ENCODE peak calls at places on chromosomes 1 and 21, in ten cellular contexts. D is left ventricle myocardium inferior, J is left lung, O is heart right ventricle, X is IMR-90, M is endothelial cell of umbilical vein, V is adrenal gland, R is prostate gland, Q is stomach, U is neuronal stem cell. Y is an unnamed sample.

GRCh38 chr1:37666241-37666867 is 26.0 kb upstream of the CDCA8 start:
- DNase-seq in D (no peak), J (no peak), O (no peak), X (no peak), M (no peak), V (no peak), R (no peak), Q (no peak), U (no peak), Y (no peak)

GRCh38 chr1:44050261-44050660 is 19.0 kb upstream of the SLC6A9 start:
- DNase-seq in D (no peak), J (no peak), O (no peak), X (no peak), M (no peak), V (no peak), R (no peak), Q (no peak), U (no peak), Y (no peak)

GRCh38 chr1:78673120-78673519 is 23.5 kb downstream of the IFI44 start:
- DNase-seq in D (no peak), J (peak; percentile 13), O (no peak), X (no peak), M (no peak), V (peak; percentile 35), R (no peak), Q (no peak), U (no peak), Y (no peak)

GRCh38 chr1:94329276-94329675 is 88.9 kb upstream of the ABCD3 start:
- DNase-seq in D (no peak), J (no peak), O (no peak), X (peak; percentile 40), M (no peak), V (no peak), R (no peak), Q (no peak), U (no peak), Y (no peak)

GRCh38 chr1:207327994-207328393 is 6.5 kb downstream of the CD55 start:
- DNase-seq in D (no peak), J (no peak), O (no peak), X (peak; percentile 88), M (peak; percentile 54), V (no peak), R (no peak), Q (no peak), U (no peak), Y (no peak)

GRCh38 chr1:90725341-90725960 is 8.3 kb upstream of the BARHL2 start:
- DNase-seq in D (no peak), J (peak; percentile 76), O (no peak), X (no peak), M (no peak), V (no peak), R (no peak), Q (no peak), U (no peak), Y (no peak)

GRCh38 chr1:119742677-119743076 is 26.0 kb downstream of the HMGCS2 start:
- DNase-seq in D (no peak), J (no peak), O (no peak), X (no peak), M (no peak), V (no peak), R (no peak), Q (no peak), U (no peak), Y (no peak)

GRCh38 chr1:92538048-92538412 is 51.3 kb upstream of the GFI1 start:
- DNase-seq in D (no peak), J (no peak), O (no peak), X (peak; percentile 5), M (peak; percentile 64), V (no peak), R (no peak), Q (no peak), U (no peak), Y (no peak)

GRCh38 chr1:77134359-77134758 is 84.9 kb downstream of the PIGK start:
- DNase-seq in D (no peak), J (no peak), O (no peak), X (peak; percentile 3), M (no peak), V (no peak), R (no peak), Q (no peak), U (no peak), Y (no peak)

GRCh38 chr1:29498126-29499100 is 262.1 kb downstream of the PTPRU start:
- DNase-seq in D (no peak), J (peak; percentile 73), O (no peak), X (peak; percentile 11), M (no peak), V (no peak), R (no peak), Q (peak; percentile 11), U (no peak), Y (no peak)

GRCh38 chr1:3363023-3363422 is 91.4 kb upstream of the ARHGEF16 start:
- DNase-seq in D (no peak), J (no peak), O (no peak), X (no peak), M (no peak), V (no peak), R (no peak), Q (no peak), U (no peak), Y (no peak)

GRCh38 chr1:180360333-180361075 is 130.4 kb downstream of the LHX4 start:
- DNase-seq in D (no peak), J (no peak), O (no peak), X (peak; percentile 72), M (no peak), V (no peak), R (no peak), Q (no peak), U (no peak), Y (no peak)

GRCh38 chr1:186152227-186152944 is 222.7 kb downstream of the TPR start:
- DNase-seq in D (no peak), J (no peak), O (no peak), X (peak; percentile 75), M (no peak), V (no peak), R (peak; percentile 27), Q (no peak), U (no peak), Y (no peak)

GRCh38 chr1:36950588-36950987 is 83.7 kb downstream of the GRIK3 start:
- DNase-seq in D (no peak), J (no peak), O (no peak), X (no peak), M (no peak), V (no peak), R (no peak), Q (no peak), U (no peak), Y (no peak)

GRCh38 chr1:159829822-159830455 is 3.3 kb downstream of the SLAMF8 start:
- DNase-seq in D (peak; percentile 36), J (no peak), O (no peak), X (peak; percentile 81), M (no peak), V (peak; percentile 34), R (no peak), Q (no peak), U (no peak), Y (no peak)

GRCh38 chr1:216665381-216665780 is 57.8 kb downstream of the ESRRG start:
- DNase-seq in D (no peak), J (no peak), O (no peak), X (peak; percentile 74), M (no peak), V (no peak), R (no peak), Q (no peak), U (no peak), Y (no peak)

GRCh38 chr1:207218512-207219352 is 102.7 kb upstream of the CD55 start:
- DNase-seq in D (no peak), J (no peak), O (peak; percentile 12), X (no peak), M (peak; percentile 62), V (peak; percentile 67), R (no peak), Q (peak; percentile 51), U (no peak), Y (no peak)

GRCh38 chr1:198845851-198846250 is 207.0 kb downstream of the PTPRC start:
- DNase-seq in D (no peak), J (no peak), O (no peak), X (peak; percentile 72), M (no peak), V (no peak), R (no peak), Q (no peak), U (no peak), Y (no peak)

DNA sequence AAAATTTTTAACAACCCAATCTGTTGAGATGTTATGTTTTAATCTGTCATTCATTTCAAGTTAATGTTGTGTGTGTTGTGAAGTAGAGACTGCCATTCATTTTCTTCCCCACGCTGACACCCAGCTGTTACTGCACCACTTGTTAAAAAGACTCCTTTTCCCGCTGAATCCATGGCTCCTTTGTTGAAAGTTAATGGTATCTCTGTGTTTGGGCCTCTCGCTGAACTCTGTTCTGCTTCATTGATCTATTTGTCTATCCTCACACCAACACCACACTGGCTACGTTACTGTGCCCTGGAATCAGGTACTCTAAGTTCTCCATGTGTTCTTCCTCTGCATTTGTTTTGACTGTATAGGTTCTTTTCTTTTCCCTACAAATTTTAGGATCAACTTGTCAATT is 58.2 kb downstream of the PDE9A start:
- DNase-seq in D (no peak), J (no peak), O (no peak), X (no peak), M (no peak), V (no peak), R (no peak), Q (no peak), U (peak; percentile 24), Y (no peak)
- H3K4me1 ChIP-seq in D (no peaks in the 10 kb centered on the region), J (no peaks in the 10 kb centered on the region), O (no peaks in the 10 kb centered on the region), X (no peaks in the 10 kb centered on the region), M (no peaks in the 10 kb centered on the region), V (no peaks in the 10 kb centered on the region), R (peaks cover 6% of the 10 kb centered on the region), Q (peaks cover 6% of the 10 kb centered on the region), U (peaks cover 20% of the 10 kb centered on the region), Y (no peaks in the 10 kb centered on the region)

DNA sequence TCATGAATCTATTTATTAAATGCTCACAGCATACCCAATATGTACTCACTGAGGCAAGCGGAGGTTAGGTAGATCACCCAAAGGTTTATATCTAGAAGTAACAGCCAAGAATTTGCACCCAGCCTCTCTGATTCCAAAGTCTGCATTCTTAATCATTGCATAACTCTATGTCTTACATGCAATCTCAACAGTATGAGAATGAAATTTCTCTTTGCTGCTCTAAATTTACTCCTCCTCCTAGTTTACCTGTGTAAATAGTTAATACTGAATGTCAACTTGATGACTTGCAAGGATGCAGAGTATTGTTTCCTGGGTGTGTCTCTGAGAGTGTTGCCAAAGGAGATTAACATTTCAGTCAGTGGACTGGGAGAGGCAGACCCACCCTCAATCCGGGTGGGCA is 840.6 kb downstream of the BRINP3 start:
- DNase-seq in D (no peak), J (no peak), O (no peak), X (no peak), M (no peak), V (no peak), R (no peak), Q (no peak), U (no peak), Y (no peak)
- H3K4me3 ChIP-seq in D (no peak overlapping the region), J (no peak overlapping the region), O (no peak overlapping the region), X (no peak overlapping the region), M (no peak overlapping the region), V (no peak overlapping the region), R (no peak overlapping the region), Q (no peak overlapping the region), U (no peak overlapping the region), Y (no peak overlapping the region)

GRCh38 chr21:32789709-32790108 is 18.2 kb upstream of the PAXBP1 start:
- DNase-seq in D (no peak), J (no peak), O (no peak), X (no peak), M (no peak), V (no peak), R (no peak), Q (no peak), U (no peak), Y (no peak)
- H3K4me1 ChIP-seq in D (no peaks in the 10 kb centered on the region), J (no peaks in the 10 kb centered on the region), O (no peaks in the 10 kb centered on the region), X (no peaks in the 10 kb centered on the region), M (peaks cover 3% of the 10 kb centered on the region), V (no peaks in the 10 kb centered on the region), R (no peaks in the 10 kb centered on the region), Q (no peaks in the 10 kb centered on the region), U (peaks cover 23% of the 10 kb centered on the region), Y (no peaks in the 10 kb centered on the region)

GRCh38 chr1:32972814-32973428 is 8.3 kb upstream of the RNF19B start:
- DNase-seq in D (peak; percentile 45), J (peak; percentile 90), O (peak; percentile 50), X (peak; percentile 45), M (peak; percentile 88), V (peak; percentile 58), R (peak; percentile 76), Q (peak; percentile 70), U (peak; percentile 69), Y (peak; percentile 87)
- H3K4me3 ChIP-seq in D (peak overlapping the region; percentile 76), J (peak overlapping the region; percentile 42), O (peak overlapping the region; percentile 63), X (peak overlapping the region; percentile 43), M (no peak overlapping the region), V (peak overlapping the region; percentile 44), R (peak overlapping the region; percentile 47), Q (peak overlapping the region; percentile 60), U (peak overlapping the region; percentile 52), Y (peak overlapping the region; percentile 35)